ENCODE peak calls at places on chromosome 1, in seven cellular contexts. One of them, this sample, is unnamed.

GRCh38 chr1:64006276-64007051 is 197.0 kb upstream of the UBE2U start:
- DNase-seq in stimulated activated CD4-positive, alpha-beta T cell treated with anti-CD3 and anti-CD28 coated beads, Interleukin-15, amount 100 ng/mL, for 1 hour: no peak
- DNase-seq in neural crest cell: no peak
- DNase-seq in mucosa of descending colon: no peak
- DNase-seq in dorsolateral prefrontal cortex: no peak
- DNase-seq in Peyer's patch: no peak
- DNase-seq in nucleus accumbens: no peak
- DNase-seq in this sample: no peak

GRCh38 chr1:107138166-107138565 is 2.7 kb upstream of the NTNG1 start:
- DNase-seq in nucleus accumbens: no peak
- DNase-seq in mucosa of descending colon: no peak
- DNase-seq in Peyer's patch: no peak
- DNase-seq in stimulated activated CD4-positive, alpha-beta T cell treated with anti-CD3 and anti-CD28 coated beads, Interleukin-15, amount 100 ng/mL, for 1 hour: no peak
- DNase-seq in neural crest cell: no peak
- DNase-seq in dorsolateral prefrontal cortex: no peak
- DNase-seq in this sample: no peak

GRCh38 chr1:213122514-213122929 is 71.5 kb downstream of the RPS6KC1 start:
- DNase-seq in neural crest cell: no peak
- DNase-seq in Peyer's patch: no peak
- DNase-seq in mucosa of descending colon: no peak
- DNase-seq in nucleus accumbens: no peak
- DNase-seq in dorsolateral prefrontal cortex: no peak
- DNase-seq in stimulated activated CD4-positive, alpha-beta T cell treated with anti-CD3 and anti-CD28 coated beads, Interleukin-15, amount 100 ng/mL, for 1 hour: no peak
- DNase-seq in this sample: no peak

GRCh38 chr1:151475175-151475574 is 15.9 kb upstream of the POGZ start:
- DNase-seq in neural crest cell: no peak
- DNase-seq in Peyer's patch: no peak
- DNase-seq in stimulated activated CD4-positive, alpha-beta T cell treated with anti-CD3 and anti-CD28 coated beads, Interleukin-15, amount 100 ng/mL, for 1 hour: no peak
- DNase-seq in nucleus accumbens: no peak
- DNase-seq in dorsolateral prefrontal cortex: no peak
- DNase-seq in mucosa of descending colon: no peak
- DNase-seq in this sample: no peak

GRCh38 chr1:1162597-1163537 is 10.8 kb upstream of the TTLL10 start:
- DNase-seq in dorsolateral prefrontal cortex: no peak
- DNase-seq in nucleus accumbens: no peak
- DNase-seq in stimulated activated CD4-positive, alpha-beta T cell treated with anti-CD3 and anti-CD28 coated beads, Interleukin-15, amount 100 ng/mL, for 1 hour: no peak
- DNase-seq in Peyer's patch: peak
- DNase-seq in mucosa of descending colon: peak
- DNase-seq in neural crest cell: no peak
- DNase-seq in this sample: no peak

GRCh38 chr1:154219511-154219910 is 1.2 kb upstream of the UBAP2L start:
- DNase-seq in Peyer's patch: no peak
- DNase-seq in nucleus accumbens: no peak
- DNase-seq in mucosa of descending colon: no peak
- DNase-seq in stimulated activated CD4-positive, alpha-beta T cell treated with anti-CD3 and anti-CD28 coated beads, Interleukin-15, amount 100 ng/mL, for 1 hour: no peak
- DNase-seq in dorsolateral prefrontal cortex: no peak
- DNase-seq in neural crest cell: no peak
- DNase-seq in this sample: no peak

GRCh38 chr1:227043755-227044154 is 103.7 kb downstream of the COQ8A start:
- DNase-seq in stimulated activated CD4-positive, alpha-beta T cell treated with anti-CD3 and anti-CD28 coated beads, Interleukin-15, amount 100 ng/mL, for 1 hour: no peak
- DNase-seq in dorsolateral prefrontal cortex: no peak
- DNase-seq in neural crest cell: no peak
- DNase-seq in nucleus accumbens: no peak
- DNase-seq in Peyer's patch: no peak
- DNase-seq in mucosa of descending colon: no peak
- DNase-seq in this sample: no peak

GRCh38 chr1:88609051-88609450 is 75.0 kb upstream of the PKN2 start:
- DNase-seq in nucleus accumbens: no peak
- DNase-seq in stimulated activated CD4-positive, alpha-beta T cell treated with anti-CD3 and anti-CD28 coated beads, Interleukin-15, amount 100 ng/mL, for 1 hour: no peak
- DNase-seq in mucosa of descending colon: no peak
- DNase-seq in neural crest cell: no peak
- DNase-seq in Peyer's patch: no peak
- DNase-seq in dorsolateral prefrontal cortex: no peak
- DNase-seq in this sample: no peak

GRCh38 chr1:110070282-110070967 is at the start of gene ALX3:
- DNase-seq in neural crest cell: no peak
- DNase-seq in nucleus accumbens: no peak
- DNase-seq in dorsolateral prefrontal cortex: no peak
- DNase-seq in stimulated activated CD4-positive, alpha-beta T cell treated with anti-CD3 and anti-CD28 coated beads, Interleukin-15, amount 100 ng/mL, for 1 hour: no peak
- DNase-seq in Peyer's patch: no peak
- DNase-seq in mucosa of descending colon: no peak
- DNase-seq in this sample: no peak

GRCh38 chr1:160459687-160460086 is 59.3 kb downstream of the VANGL2 start:
- DNase-seq in nucleus accumbens: no peak
- DNase-seq in mucosa of descending colon: no peak
- DNase-seq in neural crest cell: no peak
- DNase-seq in Peyer's patch: no peak
- DNase-seq in dorsolateral prefrontal cortex: no peak
- DNase-seq in stimulated activated CD4-positive, alpha-beta T cell treated with anti-CD3 and anti-CD28 coated beads, Interleukin-15, amount 100 ng/mL, for 1 hour: no peak
- DNase-seq in this sample: no peak

GRCh38 chr1:6858586-6858985 is 73.3 kb downstream of the CAMTA1 start:
- DNase-seq in neural crest cell: no peak
- DNase-seq in nucleus accumbens: no peak
- DNase-seq in dorsolateral prefrontal cortex: no peak
- DNase-seq in mucosa of descending colon: no peak
- DNase-seq in stimulated activated CD4-positive, alpha-beta T cell treated with anti-CD3 and anti-CD28 coated beads, Interleukin-15, amount 100 ng/mL, for 1 hour: no peak
- DNase-seq in Peyer's patch: no peak
- DNase-seq in this sample: no peak

GRCh38 chr1:169885207-169885606 is 8.5 kb downstream of the SCYL3 start:
- DNase-seq in neural crest cell: no peak
- DNase-seq in dorsolateral prefrontal cortex: no peak
- DNase-seq in Peyer's patch: no peak
- DNase-seq in stimulated activated CD4-positive, alpha-beta T cell treated with anti-CD3 and anti-CD28 coated beads, Interleukin-15, amount 100 ng/mL, for 1 hour: no peak
- DNase-seq in mucosa of descending colon: no peak
- DNase-seq in nucleus accumbens: no peak
- DNase-seq in this sample: no peak

GRCh38 chr1:240111558-240111957 is 19.9 kb downstream of the FMN2 start:
- DNase-seq in nucleus accumbens: no peak
- DNase-seq in Peyer's patch: no peak
- DNase-seq in dorsolateral prefrontal cortex: no peak
- DNase-seq in neural crest cell: no peak
- DNase-seq in mucosa of descending colon: no peak
- DNase-seq in stimulated activated CD4-positive, alpha-beta T cell treated with anti-CD3 and anti-CD28 coated beads, Interleukin-15, amount 100 ng/mL, for 1 hour: no peak
- DNase-seq in this sample: no peak

GRCh38 chr1:96763514-96763913 is 41.9 kb downstream of the PTBP2 start:
- DNase-seq in mucosa of descending colon: no peak
- DNase-seq in neural crest cell: no peak
- DNase-seq in Peyer's patch: no peak
- DNase-seq in nucleus accumbens: no peak
- DNase-seq in dorsolateral prefrontal cortex: no peak
- DNase-seq in stimulated activated CD4-positive, alpha-beta T cell treated with anti-CD3 and anti-CD28 coated beads, Interleukin-15, amount 100 ng/mL, for 1 hour: no peak
- DNase-seq in this sample: no peak

GRCh38 chr1:226702957-226703831 is 35.9 kb downstream of the ITPKB start:
- DNase-seq in neural crest cell: peak
- DNase-seq in mucosa of descending colon: peak
- DNase-seq in nucleus accumbens: peak
- DNase-seq in stimulated activated CD4-positive, alpha-beta T cell treated with anti-CD3 and anti-CD28 coated beads, Interleukin-15, amount 100 ng/mL, for 1 hour: peak
- DNase-seq in dorsolateral prefrontal cortex: peak
- DNase-seq in Peyer's patch: peak
- DNase-seq in this sample: peak

GRCh38 chr1:162984699-162985098 is 84.5 kb upstream of the RGS4 start:
- DNase-seq in stimulated activated CD4-positive, alpha-beta T cell treated with anti-CD3 and anti-CD28 coated beads, Interleukin-15, amount 100 ng/mL, for 1 hour: no peak
- DNase-seq in neural crest cell: no peak
- DNase-seq in nucleus accumbens: no peak
- DNase-seq in Peyer's patch: no peak
- DNase-seq in dorsolateral prefrontal cortex: no peak
- DNase-seq in mucosa of descending colon: no peak
- DNase-seq in this sample: no peak

GRCh38 chr1:39926820-39927219 is 25.1 kb upstream of the MYCL start:
- DNase-seq in nucleus accumbens: no peak
- DNase-seq in Peyer's patch: no peak
- DNase-seq in stimulated activated CD4-positive, alpha-beta T cell treated with anti-CD3 and anti-CD28 coated beads, Interleukin-15, amount 100 ng/mL, for 1 hour: no peak
- DNase-seq in neural crest cell: no peak
- DNase-seq in mucosa of descending colon: no peak
- DNase-seq in dorsolateral prefrontal cortex: no peak
- DNase-seq in this sample: no peak

GRCh38 chr1:15178571-15179484 is 25.3 kb downstream of the TMEM51 start:
- DNase-seq in Peyer's patch: no peak
- DNase-seq in stimulated activated CD4-positive, alpha-beta T cell treated with anti-CD3 and anti-CD28 coated beads, Interleukin-15, amount 100 ng/mL, for 1 hour: no peak
- DNase-seq in neural crest cell: no peak
- DNase-seq in mucosa of descending colon: no peak
- DNase-seq in nucleus accumbens: no peak
- DNase-seq in dorsolateral prefrontal cortex: no peak
- DNase-seq in this sample: no peak

GRCh38 chr1:232621050-232621449 is 8.9 kb downstream of the SIPA1L2 start:
- DNase-seq in neural crest cell: no peak
- DNase-seq in nucleus accumbens: no peak
- DNase-seq in Peyer's patch: no peak
- DNase-seq in mucosa of descending colon: no peak
- DNase-seq in dorsolateral prefrontal cortex: no peak
- DNase-seq in stimulated activated CD4-positive, alpha-beta T cell treated with anti-CD3 and anti-CD28 coated beads, Interleukin-15, amount 100 ng/mL, for 1 hour: no peak
- DNase-seq in this sample: no peak

GRCh38 chr1:210223174-210223904 is 9.3 kb upstream of the SERTAD4 start:
- DNase-seq in nucleus accumbens: no peak
- DNase-seq in neural crest cell: no peak
- DNase-seq in mucosa of descending colon: no peak
- DNase-seq in stimulated activated CD4-positive, alpha-beta T cell treated with anti-CD3 and anti-CD28 coated beads, Interleukin-15, amount 100 ng/mL, for 1 hour: no peak
- DNase-seq in dorsolateral prefrontal cortex: no peak
- DNase-seq in Peyer's patch: no peak
- DNase-seq in this sample: no peak

GRCh38 chr1:7975212-7975865 is 13.8 kb downstream of the PARK7 start:
- DNase-seq in mucosa of descending colon: no peak
- DNase-seq in dorsolateral prefrontal cortex: peak
- DNase-seq in neural crest cell: peak
- DNase-seq in stimulated activated CD4-positive, alpha-beta T cell treated with anti-CD3 and anti-CD28 coated beads, Interleukin-15, amount 100 ng/mL, for 1 hour: no peak
- DNase-seq in Peyer's patch: peak
- DNase-seq in nucleus accumbens: peak
- DNase-seq in this sample: peak

GRCh38 chr1:1374068-1374860 is 743 bp downstream of the AURKAIP1 start:
- DNase-seq in neural crest cell: no peak
- DNase-seq in nucleus accumbens: no peak
- DNase-seq in Peyer's patch: no peak
- DNase-seq in dorsolateral prefrontal cortex: no peak
- DNase-seq in stimulated activated CD4-positive, alpha-beta T cell treated with anti-CD3 and anti-CD28 coated beads, Interleukin-15, amount 100 ng/mL, for 1 hour: no peak
- DNase-seq in mucosa of descending colon: peak
- DNase-seq in this sample: no peak

GRCh38 chr1:11499825-11500331 is 20.9 kb downstream of the DISP3 start:
- DNase-seq in stimulated activated CD4-positive, alpha-beta T cell treated with anti-CD3 and anti-CD28 coated beads, Interleukin-15, amount 100 ng/mL, for 1 hour: no peak
- DNase-seq in Peyer's patch: no peak
- DNase-seq in neural crest cell: no peak
- DNase-seq in dorsolateral prefrontal cortex: peak
- DNase-seq in nucleus accumbens: no peak
- DNase-seq in mucosa of descending colon: no peak
- DNase-seq in this sample: no peak

GRCh38 chr1:59055908-59056719 is 240.8 kb upstream of the FGGY start:
- DNase-seq in mucosa of descending colon: no peak
- DNase-seq in Peyer's patch: no peak
- DNase-seq in nucleus accumbens: no peak
- DNase-seq in neural crest cell: no peak
- DNase-seq in stimulated activated CD4-positive, alpha-beta T cell treated with anti-CD3 and anti-CD28 coated beads, Interleukin-15, amount 100 ng/mL, for 1 hour: no peak
- DNase-seq in dorsolateral prefrontal cortex: no peak
- DNase-seq in this sample: no peak

GRCh38 chr1:68228833-68229232 is 3.5 kb downstream of the WLS start:
- DNase-seq in nucleus accumbens: no peak
- DNase-seq in dorsolateral prefrontal cortex: no peak
- DNase-seq in mucosa of descending colon: no peak
- DNase-seq in neural crest cell: no peak
- DNase-seq in Peyer's patch: no peak
- DNase-seq in stimulated activated CD4-positive, alpha-beta T cell treated with anti-CD3 and anti-CD28 coated beads, Interleukin-15, amount 100 ng/mL, for 1 hour: no peak
- DNase-seq in this sample: no peak

GRCh38 chr1:1421147-1421906 is at the start of gene ANKRD65:
- DNase-seq in neural crest cell: no peak
- DNase-seq in mucosa of descending colon: peak
- DNase-seq in Peyer's patch: no peak
- DNase-seq in stimulated activated CD4-positive, alpha-beta T cell treated with anti-CD3 and anti-CD28 coated beads, Interleukin-15, amount 100 ng/mL, for 1 hour: no peak
- DNase-seq in nucleus accumbens: no peak
- DNase-seq in dorsolateral prefrontal cortex: peak
- DNase-seq in this sample: no peak

GRCh38 chr1:201149400-201149799 is 4.9 kb downstream of the TMEM9 start:
- DNase-seq in nucleus accumbens: no peak
- DNase-seq in stimulated activated CD4-positive, alpha-beta T cell treated with anti-CD3 and anti-CD28 coated beads, Interleukin-15, amount 100 ng/mL, for 1 hour: no peak
- DNase-seq in mucosa of descending colon: no peak
- DNase-seq in dorsolateral prefrontal cortex: no peak
- DNase-seq in Peyer's patch: no peak
- DNase-seq in neural crest cell: no peak
- DNase-seq in this sample: no peak